ENCODE peak calls at places on chromosome 11, in seven cellular contexts. One of them, this sample, is unnamed.

GRCh38 chr11:19537803-19538453 is 174.7 kb upstream of the NAV2 start:
- DNase-seq in ACHN: no peak
- DNase-seq in stimulated activated CD4-positive, alpha-beta T cell treated with anti-CD3 and anti-CD28 coated beads, Interleukin-12 subunit alpha, Interleukin-12 subunit beta, amount 100 ng/mL, for 48 hours: no peak
- DNase-seq in RKO: no peak
- DNase-seq in HEK293T: no peak
- DNase-seq in central memory CD4-positive, alpha-beta T cell: no peak
- DNase-seq in fibroblast of mammary gland: no peak
- DNase-seq in this sample: no peak

GRCh38 chr11:130868087-130868486 is 48.2 kb downstream of the SNX19 start:
- DNase-seq in ACHN: no peak
- DNase-seq in stimulated activated CD4-positive, alpha-beta T cell treated with anti-CD3 and anti-CD28 coated beads, Interleukin-12 subunit alpha, Interleukin-12 subunit beta, amount 100 ng/mL, for 48 hours: no peak
- DNase-seq in RKO: no peak
- DNase-seq in HEK293T: no peak
- DNase-seq in central memory CD4-positive, alpha-beta T cell: no peak
- DNase-seq in fibroblast of mammary gland: no peak
- DNase-seq in this sample: no peak

GRCh38 chr11:58058276-58059010 is 27.7 kb downstream of the OR6Q1 start:
- DNase-seq in ACHN: no peak
- DNase-seq in stimulated activated CD4-positive, alpha-beta T cell treated with anti-CD3 and anti-CD28 coated beads, Interleukin-12 subunit alpha, Interleukin-12 subunit beta, amount 100 ng/mL, for 48 hours: no peak
- DNase-seq in RKO: no peak
- DNase-seq in HEK293T: no peak
- DNase-seq in central memory CD4-positive, alpha-beta T cell: no peak
- DNase-seq in fibroblast of mammary gland: no peak
- DNase-seq in this sample: no peak

GRCh38 chr11:65961267-65962135 is at the start of gene SART1:
- DNase-seq in ACHN: peak
- DNase-seq in stimulated activated CD4-positive, alpha-beta T cell treated with anti-CD3 and anti-CD28 coated beads, Interleukin-12 subunit alpha, Interleukin-12 subunit beta, amount 100 ng/mL, for 48 hours: peak
- DNase-seq in RKO: peak
- DNase-seq in HEK293T: peak
- DNase-seq in central memory CD4-positive, alpha-beta T cell: peak
- DNase-seq in fibroblast of mammary gland: peak
- DNase-seq in this sample: peak

GRCh38 chr11:67393437-67393836 is 1.7 kb downstream of the RAD9A start:
- DNase-seq in ACHN: no peak
- DNase-seq in stimulated activated CD4-positive, alpha-beta T cell treated with anti-CD3 and anti-CD28 coated beads, Interleukin-12 subunit alpha, Interleukin-12 subunit beta, amount 100 ng/mL, for 48 hours: no peak
- DNase-seq in RKO: no peak
- DNase-seq in HEK293T: no peak
- DNase-seq in central memory CD4-positive, alpha-beta T cell: no peak
- DNase-seq in fibroblast of mammary gland: no peak
- DNase-seq in this sample: no peak

GRCh38 chr11:43845816-43846215 is 34.8 kb upstream of the ALKBH3 start:
- DNase-seq in ACHN: no peak
- DNase-seq in stimulated activated CD4-positive, alpha-beta T cell treated with anti-CD3 and anti-CD28 coated beads, Interleukin-12 subunit alpha, Interleukin-12 subunit beta, amount 100 ng/mL, for 48 hours: no peak
- DNase-seq in RKO: no peak
- DNase-seq in HEK293T: no peak
- DNase-seq in central memory CD4-positive, alpha-beta T cell: no peak
- DNase-seq in fibroblast of mammary gland: no peak
- DNase-seq in this sample: no peak

GRCh38 chr11:85627332-85627997 is at the start of gene DLG2:
- DNase-seq in ACHN: peak
- DNase-seq in stimulated activated CD4-positive, alpha-beta T cell treated with anti-CD3 and anti-CD28 coated beads, Interleukin-12 subunit alpha, Interleukin-12 subunit beta, amount 100 ng/mL, for 48 hours: no peak
- DNase-seq in RKO: peak
- DNase-seq in HEK293T: no peak
- DNase-seq in central memory CD4-positive, alpha-beta T cell: no peak
- DNase-seq in fibroblast of mammary gland: peak
- DNase-seq in this sample: no peak

GRCh38 chr11:46338988-46339666 is 8.1 kb upstream of the DGKZ start:
- DNase-seq in ACHN: no peak
- DNase-seq in stimulated activated CD4-positive, alpha-beta T cell treated with anti-CD3 and anti-CD28 coated beads, Interleukin-12 subunit alpha, Interleukin-12 subunit beta, amount 100 ng/mL, for 48 hours: no peak
- DNase-seq in RKO: no peak
- DNase-seq in HEK293T: no peak
- DNase-seq in central memory CD4-positive, alpha-beta T cell: no peak
- DNase-seq in fibroblast of mammary gland: no peak
- DNase-seq in this sample: peak

GRCh38 chr11:130472434-130472961 is 24.1 kb downstream of the ADAMTS15 start:
- DNase-seq in ACHN: no peak
- DNase-seq in stimulated activated CD4-positive, alpha-beta T cell treated with anti-CD3 and anti-CD28 coated beads, Interleukin-12 subunit alpha, Interleukin-12 subunit beta, amount 100 ng/mL, for 48 hours: no peak
- DNase-seq in RKO: no peak
- DNase-seq in HEK293T: no peak
- DNase-seq in central memory CD4-positive, alpha-beta T cell: no peak
- DNase-seq in fibroblast of mammary gland: no peak
- DNase-seq in this sample: no peak